ENCODE peak calls at places on chromosomes 7 and 10, in four cellular contexts. D is GM13976; S is C1 segment of cervical spinal cord; T is CD8-positive, alpha-beta memory T cell. P is an unnamed sample.

GRCh38 chr10:1402016-1402820 is 335.1 kb downstream of the ADARB2 start:
- DNase-seq in S (no peak), D (no peak), T (no peak), P (no peak)

GRCh38 chr7:50939026-50939425 is 156.3 kb upstream of the GRB10 start:
- DNase-seq in S (no peak), T (no peak), D (no peak), P (no peak)

GRCh38 chr7:47435889-47436312 is 146.0 kb downstream of the TNS3 start:
- DNase-seq in T (no peak), D (no peak), S (no peak), P (no peak)

GRCh38 chr7:139711991-139712753 is 65.6 kb downstream of the HIPK2 start:
- DNase-seq in T (no peak), D (no peak), S (no peak), P (no peak)

GRCh38 chr10:10587744-10588393 is 429.8 kb upstream of the CELF2 start:
- DNase-seq in D (no peak), T (no peak), S (no peak), P (no peak)

GRCh38 chr10:99791831-99792230 is 9.4 kb downstream of the ABCC2 start:
- DNase-seq in T (no peak), S (no peak), D (no peak), P (no peak)

GRCh38 chr10:59872892-59873463 is 33.4 kb downstream of the CCDC6 start:
- DNase-seq in T (no peak), D (no peak), S (no peak), P (no peak)

GRCh38 chr7:22443370-22444180 is 56.4 kb downstream of the STEAP1B start:
- DNase-seq in D (no peak), S (no peak), T (no peak), P (no peak)